ENCODE peak calls at places on chromosomes 12 and 14, in eight cellular contexts. S is activated naive CD4-positive, alpha-beta T cell treated with Interleukin-2 at 50 U/mL for 16 hours; T is ureter; Y is HFFc6; I is Calu3; W is NCI-H1105 treated with DMSO at 0.1 percent for 48 hours; A is mucosa of gallbladder; E is GM20000. Q is an unnamed sample.

GRCh38 chr12:62882696-62883095 is 52.3 kb downstream of the PPM1H start:
- DNase-seq in I (no peak), W (no peak), Y (no peak), E (no peak), A (no peak), T (no peak), S (no peak), Q (no peak)

GRCh38 chr12:132185698-132186097 is 41.4 kb downstream of the NOC4L start:
- DNase-seq in A (no peak), W (no peak), T (no peak), E (no peak), I (no peak), S (peak; percentile 27), Y (no peak), Q (no peak)

GRCh38 chr14:34682787-34683321 is 31.5 kb downstream of the CFL2 start:
- DNase-seq in A (no peak), T (no peak), S (no peak), W (no peak), E (peak; percentile 52), Y (peak; percentile 30), I (no peak), Q (no peak)

GRCh38 chr12:27343255-27344000 is 10.8 kb downstream of the BMAL2 start:
- DNase-seq in Y (peak; percentile 94), I (peak; percentile 32), E (no peak), T (no peak), S (no peak), A (no peak), W (no peak), Q (no peak)

GRCh38 chr12:132275631-132276030 is 53.8 kb downstream of the GALNT9 start:
- DNase-seq in W (no peak), T (no peak), I (no peak), E (no peak), Y (no peak), A (no peak), S (no peak), Q (no peak)

GRCh38 chr12:118714051-118714460 is 267.3 kb upstream of the SRRM4 start:
- DNase-seq in Y (no peak), I (peak; percentile 63), T (peak; percentile 46), E (peak; percentile 60), A (no peak), W (peak; percentile 60), S (no peak), Q (no peak)

GRCh38 chr12:1491983-1492697 is 102.2 kb downstream of the FBXL14 start:
- DNase-seq in I (no peak), S (no peak), T (no peak), W (no peak), A (no peak), Y (no peak), E (no peak), Q (no peak)

GRCh38 chr14:32509632-32510187 is 180.6 kb downstream of the AKAP6 start:
- DNase-seq in I (peak; percentile 41), Y (peak; percentile 90), A (peak; percentile 80), S (no peak), W (no peak), T (peak; percentile 52), E (no peak), Q (no peak)

GRCh38 chr14:103104389-103104653 is 9.8 kb downstream of the EXOC3L4 start:
- DNase-seq in I (no peak), T (no peak), A (no peak), S (no peak), Y (no peak), E (no peak), W (no peak), Q (no peak)

GRCh38 chr12:11716794-11717532 is 67.5 kb downstream of the ETV6 start:
- DNase-seq in W (no peak), Y (peak; percentile 71), I (no peak), S (no peak), T (no peak), E (no peak), A (no peak), Q (no peak)

GRCh38 chr12:3004655-3005565 is 45.7 kb downstream of the TEAD4 start:
- DNase-seq in T (no peak), W (no peak), I (no peak), S (no peak), Y (no peak), E (no peak), A (no peak), Q (no peak)

GRCh38 chr12:19808371-19808770 is 369.1 kb downstream of the AEBP2 start:
- DNase-seq in E (no peak), T (no peak), A (no peak), I (no peak), Y (no peak), W (no peak), S (no peak), Q (no peak)

GRCh38 chr14:39005044-39005736 is 97.8 kb downstream of the SEC23A start:
- DNase-seq in S (no peak), E (no peak), I (no peak), T (no peak), Y (no peak), A (peak; percentile 26), W (no peak), Q (no peak)

GRCh38 chr14:52879958-52880357 is 70.9 kb downstream of the FERMT2 start:
- DNase-seq in Y (no peak), W (no peak), I (no peak), E (no peak), S (no peak), T (no peak), A (no peak), Q (no peak)

GRCh38 chr12:101697930-101698781 is 716 bp downstream of the CHPT1 start:
- DNase-seq in W (peak; percentile 39), T (peak; percentile 54), E (no peak), S (no peak), I (peak; percentile 37), A (peak; percentile 62), Y (no peak), Q (no peak)

GRCh38 chr14:88422919-88423318 is 37.5 kb downstream of the SPATA7 start:
- DNase-seq in S (no peak), E (no peak), I (no peak), A (no peak), W (no peak), T (no peak), Y (peak; percentile 71), Q (no peak)

GRCh38 chr12:43692064-43692463 is 66.5 kb downstream of the PUS7L start:
- DNase-seq in E (no peak), W (no peak), Y (no peak), A (no peak), I (no peak), T (no peak), S (no peak), Q (no peak)